ENCODE peak calls at places on chromosomes 2 and 18, in four cellular contexts. One of them, this sample, is unnamed.

GRCh38 chr18:32968228-32968627 is 195.4 kb upstream of the KLHL14 start:
- DNase-seq in M059J: no peak
- DNase-seq in GM20000: no peak
- DNase-seq in renal cortical epithelial cell: no peak
- DNase-seq in this sample: no peak

GRCh38 chr2:129717560-129718128 is 261.8 kb upstream of the RAB6C start:
- DNase-seq in renal cortical epithelial cell: no peak
- DNase-seq in GM20000: no peak
- DNase-seq in M059J: no peak
- DNase-seq in this sample: no peak

GRCh38 chr18:43471873-43472272 is 194.6 kb upstream of the SYT4 start:
- DNase-seq in M059J: no peak
- DNase-seq in GM20000: no peak
- DNase-seq in renal cortical epithelial cell: no peak
- DNase-seq in this sample: no peak

GRCh38 chr2:241701155-241701404 is 759 bp upstream of the ING5 start:
- DNase-seq in GM20000: no peak
- DNase-seq in renal cortical epithelial cell: peak
- DNase-seq in M059J: no peak
- DNase-seq in this sample: no peak

GRCh38 chr2:134611316-134611715 is 107.5 kb downstream of the TMEM163 start:
- DNase-seq in GM20000: no peak
- DNase-seq in renal cortical epithelial cell: no peak
- DNase-seq in M059J: no peak
- DNase-seq in this sample: no peak

GRCh38 chr2:42566006-42566405 is 2.4 kb upstream of the MTA3 start:
- DNase-seq in GM20000: no peak
- DNase-seq in M059J: no peak
- DNase-seq in renal cortical epithelial cell: no peak
- DNase-seq in this sample: no peak

GRCh38 chr2:191569025-191569424 is 108.9 kb upstream of the NABP1 start:
- DNase-seq in M059J: no peak
- DNase-seq in renal cortical epithelial cell: no peak
- DNase-seq in GM20000: no peak
- DNase-seq in this sample: no peak

GRCh38 chr18:45993441-45993840 is 26.3 kb upstream of the EPG5 start:
- DNase-seq in renal cortical epithelial cell: peak
- DNase-seq in M059J: peak
- DNase-seq in GM20000: no peak
- DNase-seq in this sample: no peak

GRCh38 chr2:1156526-1156925 is 205.9 kb downstream of the SNTG2 start:
- DNase-seq in renal cortical epithelial cell: no peak
- DNase-seq in GM20000: no peak
- DNase-seq in M059J: no peak
- DNase-seq in this sample: no peak

GRCh38 chr2:48946444-48947048 is 191.0 kb upstream of the LHCGR start:
- DNase-seq in M059J: peak
- DNase-seq in GM20000: peak
- DNase-seq in renal cortical epithelial cell: peak
- DNase-seq in this sample: peak

GRCh38 chr2:113012436-113013335 is 7.4 kb downstream of the IL36A start:
- DNase-seq in renal cortical epithelial cell: peak
- DNase-seq in M059J: peak
- DNase-seq in GM20000: no peak
- DNase-seq in this sample: no peak

GRCh38 chr18:63224574-63224973 is 95.0 kb downstream of the BCL2 start:
- DNase-seq in GM20000: no peak
- DNase-seq in renal cortical epithelial cell: no peak
- DNase-seq in M059J: no peak
- DNase-seq in this sample: no peak

GRCh38 chr2:46230115-46230571 is 67.1 kb upstream of the EPAS1 start:
- DNase-seq in GM20000: peak
- DNase-seq in renal cortical epithelial cell: peak
- DNase-seq in M059J: peak
- DNase-seq in this sample: no peak

GRCh38 chr2:20414806-20415205 is 32.1 kb upstream of the RHOB start:
- DNase-seq in GM20000: no peak
- DNase-seq in renal cortical epithelial cell: no peak
- DNase-seq in M059J: no peak
- DNase-seq in this sample: no peak

GRCh38 chr2:8983571-8983970 is 19.9 kb downstream of the MBOAT2 start:
- DNase-seq in renal cortical epithelial cell: no peak
- DNase-seq in GM20000: no peak
- DNase-seq in M059J: no peak
- DNase-seq in this sample: no peak

GRCh38 chr2:188403676-188404075 is 112.0 kb downstream of the GULP1 start:
- DNase-seq in M059J: peak
- DNase-seq in GM20000: no peak
- DNase-seq in renal cortical epithelial cell: peak
- DNase-seq in this sample: no peak

GRCh38 chr2:46656640-46657039 is 177.3 kb downstream of the TMEM247 start:
- DNase-seq in M059J: no peak
- DNase-seq in renal cortical epithelial cell: no peak
- DNase-seq in GM20000: no peak
- DNase-seq in this sample: no peak

GRCh38 chr18:23237524-23238151 is 102.4 kb downstream of the CABLES1 start:
- DNase-seq in GM20000: peak
- DNase-seq in renal cortical epithelial cell: peak
- DNase-seq in M059J: peak
- DNase-seq in this sample: no peak

GRCh38 chr2:39523308-39524044 is 86.4 kb upstream of the MAP4K3 start:
- DNase-seq in GM20000: no peak
- DNase-seq in M059J: peak
- DNase-seq in renal cortical epithelial cell: peak
- DNase-seq in this sample: no peak

GRCh38 chr2:235026137-235026536 is 74.3 kb downstream of the SH3BP4 start:
- DNase-seq in renal cortical epithelial cell: peak
- DNase-seq in M059J: peak
- DNase-seq in GM20000: no peak
- DNase-seq in this sample: no peak

GRCh38 chr2:169105433-169105832 is 36.1 kb downstream of the DHRS9 start:
- DNase-seq in renal cortical epithelial cell: no peak
- DNase-seq in M059J: no peak
- DNase-seq in GM20000: no peak
- DNase-seq in this sample: no peak

GRCh38 chr2:42954227-42954962 is 162.0 kb upstream of the HAAO start:
- DNase-seq in GM20000: no peak
- DNase-seq in renal cortical epithelial cell: peak
- DNase-seq in M059J: peak
- DNase-seq in this sample: no peak

GRCh38 chr2:42601076-42601475 is 32.6 kb downstream of the MTA3 start:
- DNase-seq in M059J: peak
- DNase-seq in GM20000: no peak
- DNase-seq in renal cortical epithelial cell: no peak
- DNase-seq in this sample: no peak

GRCh38 chr2:240498958-240499260 is 58.9 kb downstream of the ANKMY1 start:
- DNase-seq in M059J: no peak
- DNase-seq in GM20000: no peak
- DNase-seq in renal cortical epithelial cell: no peak
- DNase-seq in this sample: no peak

GRCh38 chr2:224369028-224369632 is 32.8 kb downstream of the FAM124B start:
- DNase-seq in renal cortical epithelial cell: peak
- DNase-seq in GM20000: peak
- DNase-seq in M059J: peak
- DNase-seq in this sample: no peak

GRCh38 chr18:40413160-40413559 is 1541.9 kb upstream of the PIK3C3 start:
- DNase-seq in GM20000: no peak
- DNase-seq in M059J: peak
- DNase-seq in renal cortical epithelial cell: no peak
- DNase-seq in this sample: no peak

GRCh38 chr2:195477996-195478382 is 179.0 kb upstream of the SLC39A10 start:
- DNase-seq in M059J: peak
- DNase-seq in renal cortical epithelial cell: no peak
- DNase-seq in GM20000: no peak
- DNase-seq in this sample: no peak

GRCh38 chr2:135212757-135213156 is 160.7 kb downstream of the RAB3GAP1 start:
- DNase-seq in renal cortical epithelial cell: no peak
- DNase-seq in GM20000: no peak
- DNase-seq in M059J: peak
- DNase-seq in this sample: no peak

GRCh38 chr2:40457846-40458245 is 6.0 kb upstream of the SLC8A1 start:
- DNase-seq in renal cortical epithelial cell: peak
- DNase-seq in GM20000: no peak
- DNase-seq in M059J: peak
- DNase-seq in this sample: no peak

GRCh38 chr18:25349131-25349925 is 2.6 kb downstream of the ZNF521 start:
- DNase-seq in M059J: peak
- DNase-seq in GM20000: peak
- DNase-seq in renal cortical epithelial cell: no peak
- DNase-seq in this sample: no peak

GRCh38 chr2:43455735-43456642 is 139.8 kb downstream of the THADA start:
- DNase-seq in renal cortical epithelial cell: peak
- DNase-seq in M059J: peak
- DNase-seq in GM20000: no peak
- DNase-seq in this sample: no peak

GRCh38 chr2:68375522-68376040 is 10.5 kb downstream of the PLEK start:
- DNase-seq in renal cortical epithelial cell: no peak
- DNase-seq in GM20000: no peak
- DNase-seq in M059J: no peak
- DNase-seq in this sample: no peak

GRCh38 chr2:85811173-85811849 is 57.5 kb downstream of the ATOH8 start:
- DNase-seq in M059J: peak
- DNase-seq in renal cortical epithelial cell: no peak
- DNase-seq in GM20000: no peak
- DNase-seq in this sample: no peak

GRCh38 chr18:58687871-58688308 is 16.6 kb downstream of the MALT1 start:
- DNase-seq in GM20000: peak
- DNase-seq in renal cortical epithelial cell: peak
- DNase-seq in M059J: no peak
- DNase-seq in this sample: peak